ENCODE peak calls at places on chromosomes 2 and 18, in ten cellular contexts. T is A549; V is IMR-90; I is GM23338; L is thoracic aorta; Y is CD8-positive, alpha-beta T cell; N is stomach; Q is pancreas; H is testis; J is psoas muscle. D is an unnamed sample.

GRCh38 chr2:70942396-70942795 is 6.7 kb downstream of the ATP6V1B1 start:
- DNase-seq in H (no peak), J (no peak), V (no peak), L (no peak), N (no peak), I (no peak), T (no peak), Q (no peak), Y (no peak), D (no peak)

GRCh38 chr2:231099918-231100317 is 24.9 kb downstream of the HTR2B start:
- DNase-seq in N (no peak), H (no peak), L (no peak), T (no peak), J (no peak), I (peak; percentile 83), Y (no peak), Q (no peak), V (no peak), D (no peak)

GRCh38 chr18:7272268-7273049 is 41.6 kb downstream of the LRRC30 start:
- DNase-seq in T (peak; percentile 33), I (peak; percentile 89), V (peak; percentile 61), J (peak; percentile 69), Y (no peak), N (peak; percentile 60), Q (peak; percentile 61), H (peak; percentile 82), L (no peak), D (no peak)

GRCh38 chr2:237726401-237726830 is 72.2 kb upstream of the RBM44 start:
- DNase-seq in N (peak; percentile 65), J (no peak), V (peak; percentile 88), I (no peak), Y (no peak), H (no peak), T (no peak), L (no peak), Q (peak; percentile 38), D (no peak)

GRCh38 chr2:98806266-98806697 is 75.3 kb upstream of the MGAT4A start:
- DNase-seq in L (peak; percentile 53), Y (no peak), N (peak; percentile 92), T (no peak), V (no peak), H (peak; percentile 78), I (no peak), J (peak; percentile 65), Q (peak; percentile 92), D (no peak)

GRCh38 chr2:29485631-29486030 is 370.4 kb downstream of the CLIP4 start:
- DNase-seq in N (no peak), T (no peak), Q (no peak), H (no peak), Y (no peak), J (no peak), V (no peak), L (no peak), I (no peak), D (no peak)

GRCh38 chr2:3324404-3325281 is 53.0 kb downstream of the EIPR1 start:
- DNase-seq in L (no peak), Q (no peak), I (no peak), Y (no peak), V (no peak), J (no peak), N (no peak), H (no peak), T (no peak), D (no peak)

GRCh38 chr2:220165401-220165800 is 538.0 kb downstream of the SLC4A3 start:
- DNase-seq in N (peak; percentile 35), T (no peak), Y (no peak), J (no peak), V (no peak), I (peak; percentile 59), Q (peak; percentile 55), H (no peak), L (no peak), D (no peak)

GRCh38 chr2:65413106-65413505 is 19.3 kb downstream of the SPRED2 start:
- DNase-seq in H (no peak), T (no peak), Y (no peak), Q (no peak), J (no peak), V (no peak), N (no peak), I (no peak), L (no peak), D (no peak)

GRCh38 chr18:53153281-53153680 is 813.3 kb downstream of the DCC start:
- DNase-seq in J (no peak), H (peak; percentile 37), V (no peak), N (no peak), T (peak; percentile 1), I (peak; percentile 65), L (no peak), Y (no peak), Q (no peak), D (no peak)

GRCh38 chr2:190528521-190529001 is 6.0 kb downstream of the NEMP2 start:
- DNase-seq in Y (no peak), V (peak; percentile 82), I (no peak), H (no peak), J (no peak), N (no peak), L (no peak), T (no peak), Q (no peak), D (no peak)

GRCh38 chr2:144320491-144320890 is 199.4 kb downstream of the ZEB2 start:
- DNase-seq in L (peak; percentile 8), T (no peak), J (no peak), I (no peak), Q (no peak), H (no peak), V (peak; percentile 28), Y (no peak), N (no peak), D (no peak)

GRCh38 chr2:157628532-157629415 is at the start of gene ACVR1C:
- DNase-seq in V (peak; percentile 37), H (peak; percentile 94), N (peak; percentile 82), Y (peak; percentile 32), L (no peak), Q (peak; percentile 78), T (peak; percentile 71), J (peak; percentile 76), I (peak; percentile 98), D (no peak)

GRCh38 chr2:136051001-136051724 is 65.7 kb upstream of the DARS1 start:
- DNase-seq in N (no peak), I (no peak), V (no peak), Q (no peak), Y (no peak), L (no peak), T (no peak), H (no peak), J (no peak), D (no peak)

GRCh38 chr2:128584296-128584900 is 265.7 kb upstream of the HS6ST1 start:
- DNase-seq in N (no peak), J (no peak), Q (no peak), H (no peak), I (no peak), L (no peak), V (peak; percentile 95), T (no peak), Y (no peak), D (no peak)

GRCh38 chr2:233023761-233024410 is 8.6 kb upstream of the NEU2 start:
- DNase-seq in Y (no peak), I (no peak), Q (no peak), L (no peak), J (no peak), T (no peak), N (no peak), V (no peak), H (no peak), D (no peak)

GRCh38 chr2:222698276-222698675 is 26.8 kb downstream of the MOGAT1 start:
- DNase-seq in H (no peak), T (no peak), V (no peak), Y (no peak), N (no peak), I (no peak), L (no peak), J (no peak), Q (no peak), D (no peak)

GRCh38 chr2:138421971-138422335 is 79.6 kb upstream of the SPOPL start:
- DNase-seq in I (no peak), T (no peak), L (no peak), H (no peak), J (no peak), V (peak; percentile 76), Q (no peak), N (no peak), Y (no peak), D (no peak)

GRCh38 chr2:228522977-228523376 is 341.5 kb upstream of the SPHKAP start:
- DNase-seq in N (no peak), T (no peak), Y (no peak), J (no peak), Q (no peak), I (no peak), L (no peak), V (no peak), H (no peak), D (no peak)

DNA sequence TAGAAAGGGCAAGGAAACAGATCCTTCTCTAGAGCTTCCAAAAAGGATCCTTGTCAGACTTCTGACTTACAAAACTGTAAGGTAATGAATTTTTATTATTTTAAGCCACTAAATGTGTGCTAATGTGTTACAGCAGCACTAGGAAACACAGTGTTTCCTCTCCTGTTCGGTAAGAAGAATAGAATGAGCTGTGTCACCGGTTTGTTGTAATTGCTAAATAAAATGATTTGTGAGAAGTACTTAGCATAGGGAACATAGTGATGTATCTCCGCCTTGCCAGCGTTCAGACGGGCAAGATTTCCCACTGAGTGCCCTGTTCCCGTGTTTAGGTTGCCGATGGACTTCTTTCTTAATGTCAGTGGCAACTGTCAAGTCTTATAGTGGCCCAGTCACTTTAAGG is 57.6 kb downstream of the SPATS2L start:
- DNase-seq in V (no peak), Y (no peak), Q (no peak), L (no peak), H (no peak), J (no peak), I (no peak), N (no peak), T (no peak), D (no peak)
- H3K4me1 ChIP-seq in V (peaks cover 6% of the 10 kb centered on the region), Y (no peaks in the 10 kb centered on the region), Q (no peaks in the 10 kb centered on the region), L (peaks cover 10% of the 10 kb centered on the region), H (peaks cover 9% of the 10 kb centered on the region), J (no peaks in the 10 kb centered on the region), I (peaks cover 70% of the 10 kb centered on the region), N (no peaks in the 10 kb centered on the region), T (peaks cover 11% of the 10 kb centered on the region), D (no peaks in the 10 kb centered on the region)

GRCh38 chr18:24631238-24632025 is 171.0 kb downstream of the HRH4 start:
- DNase-seq in V (peak; percentile 15), Q (no peak), T (no peak), N (no peak), I (peak; percentile 45), L (no peak), Y (no peak), J (no peak), H (peak; percentile 80), D (no peak)
- TF ChIP-seq CTCF in V (no peak), Q (no peak), T (no peak), N (no peak), I (peak; percentile 29), L (no peak), Y (no peak), J (no peak), H (no peak), D (no peak)

GRCh38 chr2:46254474-46254873 is 42.7 kb upstream of the EPAS1 start:
- DNase-seq in Q (no peak), Y (no peak), J (no peak), N (no peak), L (no peak), T (no peak), I (no peak), H (no peak), V (no peak), D (no peak)
- H3K4me1 ChIP-seq in Q (no peaks in the 10 kb centered on the region), Y (no peaks in the 10 kb centered on the region), J (peaks cover 21% of the 10 kb centered on the region), N (peaks cover 8% of the 10 kb centered on the region), L (peaks cover 17% of the 10 kb centered on the region), T (no peaks in the 10 kb centered on the region), I (no peaks in the 10 kb centered on the region), H (peaks cover 5% of the 10 kb centered on the region), V (peaks cover 7% of the 10 kb centered on the region), D (peaks cover 21% of the 10 kb centered on the region)

GRCh38 chr2:165682546-165682945 is 111.5 kb downstream of the GALNT3 start:
- DNase-seq in Y (no peak), I (no peak), N (no peak), Q (no peak), T (no peak), H (peak; percentile 33), V (no peak), L (no peak), J (no peak), D (no peak)
- TF ChIP-seq CTCF in Y (no peak), I (no peak), N (no peak), Q (no peak), T (no peak), H (no peak), V (no peak), L (no peak), J (no peak), D (no peak)

D was measured in esophagus squamous epithelium.